ENCODE peak calls at places on chromosomes 1 and 21, in seven cellular contexts. One of them, this sample, is unnamed.

GRCh38 chr1:182217071-182217470 is 155.6 kb upstream of the ZNF648 start:
- DNase-seq in A549: no peak
- DNase-seq in fibroblast of lung: no peak
- DNase-seq in CD8-positive, alpha-beta T cell: no peak
- DNase-seq in GM20000: no peak
- DNase-seq in cardiac fibroblast: no peak
- DNase-seq in BJ: peak
- DNase-seq in this sample: no peak

GRCh38 chr21:26097475-26097874 is 73.1 kb downstream of the APP start:
- DNase-seq in cardiac fibroblast: no peak
- DNase-seq in CD8-positive, alpha-beta T cell: no peak
- DNase-seq in BJ: no peak
- DNase-seq in fibroblast of lung: no peak
- DNase-seq in GM20000: no peak
- DNase-seq in A549: no peak
- DNase-seq in this sample: no peak

GRCh38 chr1:173866462-173866861 is 1.3 kb downstream of the GAS5 start:
- DNase-seq in GM20000: no peak
- DNase-seq in BJ: no peak
- DNase-seq in cardiac fibroblast: no peak
- DNase-seq in fibroblast of lung: no peak
- DNase-seq in A549: no peak
- DNase-seq in CD8-positive, alpha-beta T cell: no peak
- DNase-seq in this sample: no peak

GRCh38 chr1:10835423-10836421 is 39.3 kb upstream of the CASZ1 start:
- DNase-seq in A549: no peak
- DNase-seq in BJ: no peak
- DNase-seq in GM20000: no peak
- DNase-seq in CD8-positive, alpha-beta T cell: no peak
- DNase-seq in cardiac fibroblast: peak
- DNase-seq in fibroblast of lung: peak
- DNase-seq in this sample: peak

GRCh38 chr1:230047114-230047865 is 19.7 kb upstream of the GALNT2 start:
- DNase-seq in A549: no peak
- DNase-seq in CD8-positive, alpha-beta T cell: no peak
- DNase-seq in GM20000: no peak
- DNase-seq in cardiac fibroblast: no peak
- DNase-seq in fibroblast of lung: no peak
- DNase-seq in BJ: no peak
- DNase-seq in this sample: no peak

GRCh38 chr1:21814241-21814918 is 2.3 kb downstream of the LDLRAD2 start:
- DNase-seq in GM20000: peak
- DNase-seq in CD8-positive, alpha-beta T cell: peak
- DNase-seq in fibroblast of lung: no peak
- DNase-seq in A549: no peak
- DNase-seq in cardiac fibroblast: no peak
- DNase-seq in BJ: no peak
- DNase-seq in this sample: peak

GRCh38 chr21:36859744-36860501 is 106.5 kb downstream of the HLCS start:
- DNase-seq in A549: peak
- DNase-seq in BJ: no peak
- DNase-seq in fibroblast of lung: peak
- DNase-seq in GM20000: peak
- DNase-seq in CD8-positive, alpha-beta T cell: no peak
- DNase-seq in cardiac fibroblast: peak
- DNase-seq in this sample: no peak

GRCh38 chr1:160996195-160996594 is 24.8 kb downstream of the F11R start:
- DNase-seq in BJ: no peak
- DNase-seq in fibroblast of lung: no peak
- DNase-seq in CD8-positive, alpha-beta T cell: no peak
- DNase-seq in cardiac fibroblast: peak
- DNase-seq in A549: peak
- DNase-seq in GM20000: no peak
- DNase-seq in this sample: no peak

GRCh38 chr1:231553320-231553719 is 24.9 kb downstream of the TSNAX start:
- DNase-seq in A549: no peak
- DNase-seq in BJ: no peak
- DNase-seq in fibroblast of lung: no peak
- DNase-seq in GM20000: no peak
- DNase-seq in CD8-positive, alpha-beta T cell: no peak
- DNase-seq in cardiac fibroblast: no peak
- DNase-seq in this sample: no peak

GRCh38 chr21:41933259-41934079 is 20.3 kb downstream of the C2CD2 start:
- DNase-seq in GM20000: no peak
- DNase-seq in cardiac fibroblast: peak
- DNase-seq in A549: no peak
- DNase-seq in fibroblast of lung: peak
- DNase-seq in CD8-positive, alpha-beta T cell: no peak
- DNase-seq in BJ: no peak
- DNase-seq in this sample: no peak

GRCh38 chr1:21647431-21648373 is 21.5 kb downstream of the RAP1GAP start:
- DNase-seq in GM20000: peak
- DNase-seq in CD8-positive, alpha-beta T cell: no peak
- DNase-seq in BJ: no peak
- DNase-seq in cardiac fibroblast: peak
- DNase-seq in fibroblast of lung: peak
- DNase-seq in A549: no peak
- DNase-seq in this sample: peak

GRCh38 chr1:186903374-186904129 is 74.8 kb downstream of the PLA2G4A start:
- DNase-seq in GM20000: no peak
- DNase-seq in A549: no peak
- DNase-seq in BJ: no peak
- DNase-seq in cardiac fibroblast: no peak
- DNase-seq in fibroblast of lung: no peak
- DNase-seq in CD8-positive, alpha-beta T cell: no peak
- DNase-seq in this sample: no peak

GRCh38 chr1:178189814-178190213 is 95.9 kb downstream of the RASAL2 start:
- DNase-seq in CD8-positive, alpha-beta T cell: no peak
- DNase-seq in A549: peak
- DNase-seq in fibroblast of lung: peak
- DNase-seq in GM20000: peak
- DNase-seq in BJ: no peak
- DNase-seq in cardiac fibroblast: peak
- DNase-seq in this sample: no peak

GRCh38 chr1:147719029-147719703 is 41.2 kb downstream of the GJA5 start:
- DNase-seq in CD8-positive, alpha-beta T cell: no peak
- DNase-seq in A549: no peak
- DNase-seq in BJ: no peak
- DNase-seq in fibroblast of lung: no peak
- DNase-seq in GM20000: no peak
- DNase-seq in cardiac fibroblast: peak
- DNase-seq in this sample: no peak

GRCh38 chr1:58442114-58442513 is 104.4 kb downstream of the OMA1 start:
- DNase-seq in fibroblast of lung: no peak
- DNase-seq in cardiac fibroblast: no peak
- DNase-seq in CD8-positive, alpha-beta T cell: no peak
- DNase-seq in A549: no peak
- DNase-seq in BJ: no peak
- DNase-seq in GM20000: no peak
- DNase-seq in this sample: no peak

GRCh38 chr1:55474168-55474786 is 259.1 kb upstream of the USP24 start:
- DNase-seq in CD8-positive, alpha-beta T cell: no peak
- DNase-seq in cardiac fibroblast: peak
- DNase-seq in BJ: no peak
- DNase-seq in A549: peak
- DNase-seq in GM20000: no peak
- DNase-seq in fibroblast of lung: peak
- DNase-seq in this sample: no peak

DNA sequence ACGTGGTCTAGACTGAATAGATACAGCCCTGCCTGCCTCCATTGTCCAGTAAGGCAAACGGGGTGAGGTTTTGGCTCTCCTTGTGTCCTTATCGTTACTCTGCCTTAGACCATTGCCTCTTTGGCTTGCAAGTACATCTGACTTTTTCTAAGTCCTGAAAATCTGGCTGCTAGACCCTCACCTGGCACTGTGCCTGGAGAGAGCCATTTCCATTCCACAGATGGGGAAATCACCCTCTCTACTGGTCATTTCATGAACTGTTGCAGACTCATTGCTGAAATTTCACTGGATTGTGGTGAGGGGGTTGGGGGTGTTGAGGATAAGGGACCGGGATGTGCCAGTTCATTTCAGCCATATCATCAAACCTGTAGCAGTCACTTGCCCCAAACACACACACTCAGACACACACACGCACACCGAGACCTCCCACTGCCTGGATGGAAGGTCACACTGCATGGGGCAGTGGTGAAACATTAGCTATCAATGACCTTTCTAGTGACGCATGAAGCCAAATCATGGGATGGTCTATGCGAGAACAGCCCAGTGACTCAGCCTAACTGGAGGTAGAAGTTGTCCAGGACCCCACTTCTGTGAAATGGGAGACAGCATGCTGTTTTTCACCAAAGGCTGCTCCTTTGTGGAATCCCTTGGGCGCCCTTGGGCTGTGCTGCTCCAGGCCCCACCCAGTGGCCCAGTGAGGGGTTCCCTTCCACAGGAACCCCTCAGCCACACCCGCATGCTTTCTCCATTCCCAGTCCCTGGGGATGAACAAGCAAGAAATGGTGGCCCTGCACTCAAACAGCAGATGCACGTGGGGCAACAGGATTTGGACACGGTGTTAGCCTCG is 34.9 kb upstream of the VASH2 start:
- DNase-seq in BJ: no peak
- DNase-seq in GM20000: no peak
- DNase-seq in A549: peak
- DNase-seq in fibroblast of lung: peak
- DNase-seq in CD8-positive, alpha-beta T cell: no peak
- DNase-seq in cardiac fibroblast: peak
- DNase-seq in this sample: no peak
- TF ChIP-seq CTCF in BJ: peak
- TF ChIP-seq CTCF in GM20000: peak
- TF ChIP-seq CTCF in A549: peak
- TF ChIP-seq CTCF in fibroblast of lung: peak
- TF ChIP-seq CTCF in CD8-positive, alpha-beta T cell: no peak
- TF ChIP-seq CTCF in cardiac fibroblast: peak
- TF ChIP-seq CTCF in this sample: peak

GRCh38 chr1:203282720-203283542 is 22.4 kb upstream of the BTG2 start:
- DNase-seq in fibroblast of lung: no peak
- DNase-seq in A549: no peak
- DNase-seq in CD8-positive, alpha-beta T cell: peak
- DNase-seq in BJ: no peak
- DNase-seq in cardiac fibroblast: no peak
- DNase-seq in GM20000: no peak
- DNase-seq in this sample: no peak

GRCh38 chr1:203281851-203282661 is 23.3 kb upstream of the BTG2 start:
- DNase-seq in cardiac fibroblast: no peak
- DNase-seq in BJ: no peak
- DNase-seq in fibroblast of lung: no peak
- DNase-seq in GM20000: no peak
- DNase-seq in CD8-positive, alpha-beta T cell: no peak
- DNase-seq in A549: no peak
- DNase-seq in this sample: no peak

GRCh38 chr1:203280061-203280460 is 25.3 kb upstream of the BTG2 start:
- DNase-seq in A549: no peak
- DNase-seq in CD8-positive, alpha-beta T cell: no peak
- DNase-seq in cardiac fibroblast: no peak
- DNase-seq in BJ: no peak
- DNase-seq in GM20000: no peak
- DNase-seq in fibroblast of lung: no peak
- DNase-seq in this sample: no peak

GRCh38 chr1:203278885-203279406 is 26.4 kb upstream of the BTG2 start:
- DNase-seq in BJ: no peak
- DNase-seq in cardiac fibroblast: peak
- DNase-seq in fibroblast of lung: no peak
- DNase-seq in CD8-positive, alpha-beta T cell: no peak
- DNase-seq in GM20000: no peak
- DNase-seq in A549: no peak
- DNase-seq in this sample: no peak

GRCh38 chr1:203281033-203281432 is 24.3 kb upstream of the BTG2 start:
- DNase-seq in GM20000: no peak
- DNase-seq in A549: peak
- DNase-seq in BJ: no peak
- DNase-seq in CD8-positive, alpha-beta T cell: no peak
- DNase-seq in cardiac fibroblast: no peak
- DNase-seq in fibroblast of lung: no peak
- DNase-seq in this sample: no peak
- TF ChIP-seq CTCF in GM20000: no peak
- TF ChIP-seq CTCF in A549: no peak
- TF ChIP-seq CTCF in BJ: peak
- TF ChIP-seq CTCF in CD8-positive, alpha-beta T cell: no peak
- TF ChIP-seq CTCF in cardiac fibroblast: peak
- TF ChIP-seq CTCF in fibroblast of lung: no peak
- TF ChIP-seq CTCF in this sample: no peak

GRCh38 chr21:22343721-22344120 is 1345.5 kb downstream of the NCAM2 start:
- DNase-seq in GM20000: no peak
- DNase-seq in cardiac fibroblast: no peak
- DNase-seq in A549: no peak
- DNase-seq in BJ: no peak
- DNase-seq in CD8-positive, alpha-beta T cell: no peak
- DNase-seq in fibroblast of lung: no peak
- DNase-seq in this sample: no peak

GRCh38 chr21:22342855-22343254 is 1344.6 kb downstream of the NCAM2 start:
- DNase-seq in GM20000: no peak
- DNase-seq in A549: no peak
- DNase-seq in fibroblast of lung: no peak
- DNase-seq in BJ: no peak
- DNase-seq in CD8-positive, alpha-beta T cell: no peak
- DNase-seq in cardiac fibroblast: no peak
- DNase-seq in this sample: no peak

GRCh38 chr21:22343303-22343702 is 1345.1 kb downstream of the NCAM2 start:
- DNase-seq in CD8-positive, alpha-beta T cell: no peak
- DNase-seq in GM20000: no peak
- DNase-seq in cardiac fibroblast: no peak
- DNase-seq in fibroblast of lung: no peak
- DNase-seq in BJ: no peak
- DNase-seq in A549: no peak
- DNase-seq in this sample: no peak

GRCh38 chr21:22346576-22346975 is 1348.4 kb downstream of the NCAM2 start:
- DNase-seq in GM20000: no peak
- DNase-seq in CD8-positive, alpha-beta T cell: no peak
- DNase-seq in BJ: no peak
- DNase-seq in cardiac fibroblast: no peak
- DNase-seq in A549: no peak
- DNase-seq in fibroblast of lung: no peak
- DNase-seq in this sample: no peak

GRCh38 chr21:22345624-22346023 is 1347.4 kb downstream of the NCAM2 start:
- DNase-seq in A549: no peak
- DNase-seq in BJ: no peak
- DNase-seq in GM20000: no peak
- DNase-seq in cardiac fibroblast: no peak
- DNase-seq in CD8-positive, alpha-beta T cell: no peak
- DNase-seq in fibroblast of lung: no peak
- DNase-seq in this sample: no peak
- TF ChIP-seq CTCF in A549: no peak
- TF ChIP-seq CTCF in BJ: no peak
- TF ChIP-seq CTCF in GM20000: no peak
- TF ChIP-seq CTCF in cardiac fibroblast: no peak
- TF ChIP-seq CTCF in CD8-positive, alpha-beta T cell: no peak
- TF ChIP-seq CTCF in fibroblast of lung: no peak
- TF ChIP-seq CTCF in this sample: no peak

DNA sequence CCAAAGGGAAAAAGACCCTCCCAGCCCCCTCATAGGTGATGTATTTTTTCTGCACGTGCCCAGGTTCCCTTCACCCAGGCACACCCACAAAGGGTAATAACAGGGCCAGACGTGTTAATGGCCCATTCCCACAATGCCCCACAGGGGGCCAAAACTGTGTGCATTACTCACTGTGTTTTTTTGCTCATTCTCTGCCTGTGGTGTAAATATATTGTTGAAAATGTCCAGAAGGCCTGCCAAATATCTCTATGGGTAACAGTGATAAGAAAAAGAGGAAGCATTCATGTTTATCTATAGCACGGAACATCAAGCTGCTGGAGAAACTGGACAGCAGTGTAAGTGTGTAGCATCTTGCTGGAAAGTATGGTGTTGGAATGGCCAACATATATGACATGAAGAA is 21.9 kb downstream of the RHEX start:
- DNase-seq in CD8-positive, alpha-beta T cell: no peak
- DNase-seq in cardiac fibroblast: no peak
- DNase-seq in GM20000: no peak
- DNase-seq in A549: no peak
- DNase-seq in fibroblast of lung: no peak
- DNase-seq in BJ: no peak
- DNase-seq in this sample: no peak
- TF ChIP-seq CTCF in CD8-positive, alpha-beta T cell: no peak
- TF ChIP-seq CTCF in cardiac fibroblast: no peak
- TF ChIP-seq CTCF in GM20000: no peak
- TF ChIP-seq CTCF in A549: no peak
- TF ChIP-seq CTCF in fibroblast of lung: no peak
- TF ChIP-seq CTCF in BJ: no peak
- TF ChIP-seq CTCF in this sample: no peak

This sample was measured in progenitor cell of endocrine pancreas.